ENCODE peak calls at places on chromosomes 5 and 9, in nine cellular contexts. T is body of pancreas, Y is ovary, H is A549, E is uterus, M is GM12892, B is suprapubic skin, K is lower leg skin, R is HepG2. U is an unnamed sample.
A peak's percentile ranks its signal among the peaks of the same experiment; 100 is the strongest.

GRCh38 chr5:137488516-137488915 is 10.6 kb downstream of the SPOCK1 start:
- DNase-seq in T (no peak), K (peak; percentile 64), Y (no peak), R (no peak), B (no peak), H (no peak), E (no peak), M (no peak), U (no peak)

GRCh38 chr5:88878976-88879375 is 4.0 kb downstream of the MEF2C start:
- DNase-seq in B (no peak), R (no peak), T (no peak), Y (no peak), E (no peak), H (no peak), K (no peak), M (no peak), U (no peak)

GRCh38 chr9:109886050-109886449 is 106.1 kb downstream of the PALM2AKAP2 start:
- DNase-seq in M (no peak), B (no peak), K (no peak), H (no peak), T (no peak), R (no peak), E (no peak), Y (no peak), U (no peak)

GRCh38 chr9:110049699-110050450 is 158.1 kb downstream of the C9orf152 start:
- DNase-seq in K (peak; percentile 89), H (no peak), Y (peak; percentile 24), E (peak; percentile 31), T (peak; percentile 23), B (no peak), M (no peak), R (no peak), U (no peak)

GRCh38 chr9:34035656-34036055 is 13.0 kb downstream of the UBAP2 start:
- DNase-seq in Y (no peak), M (no peak), T (no peak), H (no peak), E (no peak), R (peak; percentile 60), K (peak; percentile 32), B (no peak), U (no peak)

GRCh38 chr5:139660105-139660915 is 12.2 kb downstream of the CXXC5 start:
- DNase-seq in K (peak; percentile 94), E (peak; percentile 62), H (peak; percentile 68), Y (no peak), M (no peak), B (no peak), R (no peak), T (peak; percentile 94), U (peak; percentile 78)

GRCh38 chr9:97703437-97704326 is 6.5 kb upstream of the XPA start:
- DNase-seq in H (peak; percentile 70), M (no peak), R (peak; percentile 74), E (peak; percentile 65), T (peak; percentile 57), B (no peak), Y (no peak), K (no peak), U (peak; percentile 79)

GRCh38 chr5:126435261-126435660 is 12.1 kb downstream of the GRAMD2B start:
- DNase-seq in B (no peak), R (no peak), Y (no peak), K (no peak), T (no peak), E (no peak), M (no peak), H (no peak), U (no peak)

GRCh38 chr9:127838375-127839078 is 15.9 kb downstream of the ENG start:
- DNase-seq in Y (peak; percentile 85), T (peak; percentile 81), R (no peak), K (peak; percentile 93), E (peak; percentile 86), M (no peak), B (peak; percentile 88), H (peak; percentile 51), U (peak; percentile 100)

GRCh38 chr9:134910146-134910545 is 7.6 kb downstream of the FCN1 start:
- DNase-seq in M (no peak), B (no peak), Y (peak; percentile 5), T (no peak), K (peak; percentile 76), E (no peak), R (no peak), H (no peak), U (no peak)

GRCh38 chr5:1524799-1525623 is 1.3 kb upstream of the LPCAT1 start:
- DNase-seq in M (no peak), K (peak; percentile 83), R (no peak), E (peak; percentile 20), T (peak; percentile 3), H (no peak), Y (peak; percentile 38), B (peak; percentile 63), U (no peak)

GRCh38 chr5:168685566-168685965 is 106.4 kb upstream of the PANK3 start:
- DNase-seq in H (no peak), K (no peak), T (no peak), R (no peak), B (no peak), Y (no peak), E (no peak), M (no peak), U (no peak)

GRCh38 chr5:142293486-142293885 is 31.3 kb downstream of the SPRY4 start:
- DNase-seq in M (no peak), Y (no peak), T (no peak), R (peak; percentile 30), H (no peak), K (no peak), E (no peak), B (no peak), U (peak; percentile 54)

GRCh38 chr5:175489693-175490443 is 11.5 kb downstream of the SFXN1 start:
- DNase-seq in M (no peak), E (no peak), R (no peak), T (no peak), K (no peak), Y (no peak), H (no peak), B (no peak), U (no peak)

DNA sequence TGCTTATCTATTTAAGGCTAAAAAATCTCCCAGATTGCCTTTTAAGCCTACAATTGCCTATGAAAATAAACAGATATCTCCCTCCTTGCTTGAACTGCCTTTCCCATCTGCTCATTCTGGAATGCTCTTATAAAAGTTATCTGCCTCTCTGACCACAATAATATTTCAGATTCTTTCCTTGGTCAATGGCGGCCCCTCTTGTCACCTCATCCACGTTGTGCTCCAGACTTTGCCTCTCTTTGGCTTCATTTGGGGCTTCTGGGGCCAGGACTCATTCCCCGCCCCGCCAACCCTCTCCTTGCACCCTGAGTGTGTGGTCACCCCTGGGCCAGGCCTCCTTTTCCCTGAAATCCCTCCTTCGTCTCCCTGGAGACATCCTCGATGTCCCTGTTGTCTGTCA is 110.0 kb upstream of the RPS23 start:
- DNase-seq in Y (no peak), B (no peak), E (no peak), M (no peak), R (no peak), T (peak; percentile 17), K (no peak), H (no peak), U (no peak)
- TF ChIP-seq POLR2A in Y (no peak), B (no peak), E (no peak), M (no peak), R (no peak), T (no peak), K (no peak), H (no peak), U (no peak)

DNA sequence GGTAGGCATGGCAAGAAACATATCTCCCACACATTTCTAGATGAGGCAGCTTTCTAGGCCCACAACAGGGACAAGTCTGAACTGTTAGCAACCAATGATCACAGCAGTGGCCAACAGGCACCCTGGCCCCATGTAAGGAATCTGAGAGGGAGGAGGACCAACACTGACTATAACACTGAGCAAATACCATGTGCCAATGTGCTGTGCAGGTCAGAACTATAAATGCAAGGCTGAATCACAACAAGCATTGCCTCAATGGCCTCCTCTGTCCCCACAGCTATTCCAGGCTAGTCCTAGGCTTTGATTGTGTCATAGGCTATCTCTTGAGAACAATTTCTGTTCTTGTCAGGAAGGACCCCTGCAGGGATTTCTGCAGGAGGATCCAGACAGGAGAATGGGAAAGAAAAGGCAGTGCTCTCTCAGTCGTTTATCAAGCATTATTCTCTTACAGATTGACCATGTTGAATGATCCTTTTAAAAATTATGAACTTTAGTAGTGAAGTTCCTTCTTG is 221.2 kb downstream of the TLE1 start:
- DNase-seq in H (no peak), M (no peak), K (no peak), R (no peak), B (no peak), Y (no peak), T (no peak), E (no peak), U (no peak)
- TF ChIP-seq POLR2A in H (no peak), M (no peak), K (no peak), R (no peak), B (no peak), Y (no peak), T (no peak), E (no peak), U (no peak)

GRCh38 chr5:173638631-173639030 is 22.2 kb upstream of the BOD1 start:
- DNase-seq in M (no peak), B (no peak), E (no peak), R (no peak), H (no peak), K (peak; percentile 42), T (no peak), Y (no peak), U (no peak)
- TF ChIP-seq POLR2A in M (no peak), B (no peak), E (no peak), R (no peak), H (no peak), K (no peak), T (no peak), Y (no peak), U (no peak)

DNA sequence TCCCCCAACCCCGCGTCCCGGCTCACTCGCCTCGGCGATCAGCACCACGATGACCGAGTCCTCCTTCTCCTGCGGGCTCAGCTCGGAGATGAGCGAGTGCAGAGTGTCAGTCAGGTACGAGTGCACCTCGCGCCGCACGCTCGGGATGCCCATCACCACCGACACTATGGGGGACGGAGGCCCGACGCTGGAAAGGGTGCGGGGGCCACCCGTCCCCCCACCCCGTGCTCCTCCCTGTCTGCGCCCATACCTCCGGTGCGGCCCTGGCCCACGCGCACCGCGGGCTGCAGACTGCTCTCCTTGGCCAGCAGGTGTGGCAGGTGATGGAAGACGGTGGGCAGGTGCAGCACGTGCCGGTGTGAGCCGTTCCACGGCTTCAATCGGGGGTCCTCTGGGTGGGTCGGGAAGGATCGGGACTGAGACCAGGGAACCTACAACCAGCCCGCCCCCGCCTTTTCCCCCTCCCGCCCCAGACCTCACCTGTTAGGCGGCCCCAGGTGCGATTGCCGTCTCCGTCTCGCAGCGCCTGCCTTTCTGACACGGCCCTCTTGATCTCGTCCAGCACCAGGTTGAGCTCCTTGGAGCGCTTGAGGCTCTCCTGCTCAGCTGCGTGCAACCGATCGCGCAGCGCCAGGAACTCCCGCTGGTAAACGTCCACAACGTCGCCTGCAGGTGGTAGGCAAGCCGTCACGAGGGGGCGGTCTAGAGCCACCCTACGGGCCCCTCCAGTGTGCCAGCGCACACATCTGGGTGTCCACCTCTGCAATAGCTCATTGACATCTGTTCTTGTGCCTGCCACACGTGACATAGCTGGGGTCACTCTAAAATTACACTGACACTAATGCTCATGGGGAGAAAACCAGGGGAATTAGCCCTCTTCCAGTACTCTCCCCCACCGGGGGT is 5.1 kb downstream of the MGAT4B start:
- DNase-seq in E (peak; percentile 75), H (peak; percentile 80), K (peak; percentile 92), M (peak; percentile 82), T (peak; percentile 84), R (peak; percentile 40), B (peak; percentile 85), Y (peak; percentile 79), U (no peak)
- TF ChIP-seq POLR2A in E (no peak), H (no peak), K (no peak), M (no peak), T (peak; percentile 9), R (no peak), B (no peak), Y (no peak), U (no peak)